ENCODE peak calls at places on chromosomes 5 and 9, in nine cellular contexts. One of them, this sample, is unnamed.

GRCh38 chr5:34820593-34820992 is 18.4 kb upstream of the TTC23L start:
- DNase-seq in cardiac muscle cell: no peak
- DNase-seq in uterus: no peak
- DNase-seq in HT1080: no peak
- DNase-seq in left cardiac atrium: no peak
- DNase-seq in tibial nerve: no peak
- DNase-seq in HL-60: no peak
- DNase-seq in omental fat pad: no peak
- DNase-seq in heart left ventricle: no peak
- DNase-seq in this sample: no peak

GRCh38 chr5:78647838-78648358 is 674 bp downstream of the LHFPL2 start:
- DNase-seq in cardiac muscle cell: peak
- DNase-seq in uterus: peak
- DNase-seq in HT1080: peak
- DNase-seq in left cardiac atrium: peak
- DNase-seq in tibial nerve: peak
- DNase-seq in HL-60: peak
- DNase-seq in omental fat pad: no peak
- DNase-seq in heart left ventricle: peak
- DNase-seq in this sample: no peak

GRCh38 chr5:78984611-78985406 is at the start of gene ARSB:
- DNase-seq in cardiac muscle cell: peak
- DNase-seq in uterus: peak
- DNase-seq in HT1080: peak
- DNase-seq in left cardiac atrium: peak
- DNase-seq in tibial nerve: peak
- DNase-seq in HL-60: peak
- DNase-seq in omental fat pad: peak
- DNase-seq in heart left ventricle: peak
- DNase-seq in this sample: peak

GRCh38 chr9:79973627-79974026 is 401.9 kb downstream of the TLE4 start:
- DNase-seq in cardiac muscle cell: no peak
- DNase-seq in uterus: no peak
- DNase-seq in HT1080: no peak
- DNase-seq in left cardiac atrium: no peak
- DNase-seq in tibial nerve: no peak
- DNase-seq in HL-60: no peak
- DNase-seq in omental fat pad: no peak
- DNase-seq in heart left ventricle: no peak
- DNase-seq in this sample: no peak

GRCh38 chr5:150901446-150901845 is 3.3 kb downstream of the ZNF300 start:
- DNase-seq in cardiac muscle cell: no peak
- DNase-seq in uterus: no peak
- DNase-seq in HT1080: no peak
- DNase-seq in left cardiac atrium: no peak
- DNase-seq in tibial nerve: no peak
- DNase-seq in HL-60: no peak
- DNase-seq in omental fat pad: no peak
- DNase-seq in heart left ventricle: no peak
- DNase-seq in this sample: no peak

GRCh38 chr5:111694183-111694582 is 62.8 kb downstream of the NREP start:
- DNase-seq in cardiac muscle cell: no peak
- DNase-seq in uterus: no peak
- DNase-seq in HT1080: peak
- DNase-seq in left cardiac atrium: no peak
- DNase-seq in tibial nerve: no peak
- DNase-seq in HL-60: no peak
- DNase-seq in omental fat pad: no peak
- DNase-seq in heart left ventricle: no peak
- DNase-seq in this sample: no peak

GRCh38 chr5:142720561-142721275 is 34.8 kb upstream of the FGF1 start:
- DNase-seq in cardiac muscle cell: no peak
- DNase-seq in uterus: no peak
- DNase-seq in HT1080: no peak
- DNase-seq in left cardiac atrium: peak
- DNase-seq in tibial nerve: no peak
- DNase-seq in HL-60: no peak
- DNase-seq in omental fat pad: no peak
- DNase-seq in heart left ventricle: peak
- DNase-seq in this sample: no peak

GRCh38 chr9:114157516-114158176 is 2.3 kb downstream of the COL27A1 start:
- DNase-seq in cardiac muscle cell: no peak
- DNase-seq in uterus: no peak
- DNase-seq in HT1080: peak
- DNase-seq in left cardiac atrium: no peak
- DNase-seq in tibial nerve: no peak
- DNase-seq in HL-60: no peak
- DNase-seq in omental fat pad: no peak
- DNase-seq in heart left ventricle: no peak
- DNase-seq in this sample: no peak

GRCh38 chr5:123976393-123977029 is 464.5 kb downstream of the CSNK1G3 start:
- DNase-seq in cardiac muscle cell: no peak
- DNase-seq in uterus: no peak
- DNase-seq in HT1080: no peak
- DNase-seq in left cardiac atrium: no peak
- DNase-seq in tibial nerve: no peak
- DNase-seq in HL-60: no peak
- DNase-seq in omental fat pad: no peak
- DNase-seq in heart left ventricle: no peak
- DNase-seq in this sample: no peak

GRCh38 chr5:169081008-169081724 is 219.8 kb downstream of the SLIT3 start:
- DNase-seq in cardiac muscle cell: no peak
- DNase-seq in uterus: no peak
- DNase-seq in HT1080: no peak
- DNase-seq in left cardiac atrium: no peak
- DNase-seq in tibial nerve: no peak
- DNase-seq in HL-60: no peak
- DNase-seq in omental fat pad: no peak
- DNase-seq in heart left ventricle: no peak
- DNase-seq in this sample: no peak

GRCh38 chr5:98436672-98437071 is 336.8 kb upstream of the RGMB start:
- DNase-seq in cardiac muscle cell: no peak
- DNase-seq in uterus: no peak
- DNase-seq in HT1080: no peak
- DNase-seq in left cardiac atrium: no peak
- DNase-seq in tibial nerve: no peak
- DNase-seq in HL-60: no peak
- DNase-seq in omental fat pad: no peak
- DNase-seq in heart left ventricle: no peak
- DNase-seq in this sample: no peak

GRCh38 chr5:61563401-61563800 is 231.3 kb downstream of the ZSWIM6 start:
- DNase-seq in cardiac muscle cell: no peak
- DNase-seq in uterus: no peak
- DNase-seq in HT1080: peak
- DNase-seq in left cardiac atrium: no peak
- DNase-seq in tibial nerve: no peak
- DNase-seq in HL-60: no peak
- DNase-seq in omental fat pad: no peak
- DNase-seq in heart left ventricle: no peak
- DNase-seq in this sample: no peak

GRCh38 chr5:123014689-123015088 is 21.8 kb downstream of the PPIC start:
- DNase-seq in cardiac muscle cell: no peak
- DNase-seq in uterus: no peak
- DNase-seq in HT1080: no peak
- DNase-seq in left cardiac atrium: no peak
- DNase-seq in tibial nerve: no peak
- DNase-seq in HL-60: no peak
- DNase-seq in omental fat pad: no peak
- DNase-seq in heart left ventricle: no peak
- DNase-seq in this sample: no peak

GRCh38 chr5:52783226-52783959 is 4.3 kb upstream of the ITGA1 start:
- DNase-seq in cardiac muscle cell: no peak
- DNase-seq in uterus: no peak
- DNase-seq in HT1080: peak
- DNase-seq in left cardiac atrium: no peak
- DNase-seq in tibial nerve: no peak
- DNase-seq in HL-60: no peak
- DNase-seq in omental fat pad: no peak
- DNase-seq in heart left ventricle: no peak
- DNase-seq in this sample: no peak

GRCh38 chr5:124178050-124178449 is 568.4 kb downstream of the ZNF608 start:
- DNase-seq in cardiac muscle cell: no peak
- DNase-seq in uterus: no peak
- DNase-seq in HT1080: no peak
- DNase-seq in left cardiac atrium: no peak
- DNase-seq in tibial nerve: no peak
- DNase-seq in HL-60: no peak
- DNase-seq in omental fat pad: no peak
- DNase-seq in heart left ventricle: no peak
- DNase-seq in this sample: no peak

GRCh38 chr5:156593546-156593945 is 256.5 kb upstream of the PPP1R2B start:
- DNase-seq in cardiac muscle cell: no peak
- DNase-seq in uterus: no peak
- DNase-seq in HT1080: no peak
- DNase-seq in left cardiac atrium: no peak
- DNase-seq in tibial nerve: no peak
- DNase-seq in HL-60: no peak
- DNase-seq in omental fat pad: no peak
- DNase-seq in heart left ventricle: no peak
- DNase-seq in this sample: no peak

GRCh38 chr9:114350636-114351396 is 21.1 kb downstream of the ORM2 start:
- DNase-seq in cardiac muscle cell: no peak
- DNase-seq in uterus: no peak
- DNase-seq in HT1080: no peak
- DNase-seq in left cardiac atrium: no peak
- DNase-seq in tibial nerve: no peak
- DNase-seq in HL-60: no peak
- DNase-seq in omental fat pad: no peak
- DNase-seq in heart left ventricle: no peak
- DNase-seq in this sample: no peak

GRCh38 chr9:128750926-128751595 is 20.7 kb downstream of the ZER1 start:
- DNase-seq in cardiac muscle cell: no peak
- DNase-seq in uterus: no peak
- DNase-seq in HT1080: no peak
- DNase-seq in left cardiac atrium: no peak
- DNase-seq in tibial nerve: no peak
- DNase-seq in HL-60: no peak
- DNase-seq in omental fat pad: no peak
- DNase-seq in heart left ventricle: no peak
- DNase-seq in this sample: no peak

GRCh38 chr9:91944711-91945110 is 5.3 kb downstream of the ROR2 start:
- DNase-seq in cardiac muscle cell: no peak
- DNase-seq in uterus: no peak
- DNase-seq in HT1080: no peak
- DNase-seq in left cardiac atrium: no peak
- DNase-seq in tibial nerve: no peak
- DNase-seq in HL-60: no peak
- DNase-seq in omental fat pad: no peak
- DNase-seq in heart left ventricle: no peak
- DNase-seq in this sample: no peak

GRCh38 chr9:131744171-131744714 is 4.4 kb upstream of the RAPGEF1 start:
- DNase-seq in cardiac muscle cell: no peak
- DNase-seq in uterus: no peak
- DNase-seq in HT1080: peak
- DNase-seq in left cardiac atrium: no peak
- DNase-seq in tibial nerve: no peak
- DNase-seq in HL-60: peak
- DNase-seq in omental fat pad: no peak
- DNase-seq in heart left ventricle: no peak
- DNase-seq in this sample: peak